ENCODE peak calls at places on chromosomes 5 and 9, in four cellular contexts. H is posterior vena cava, V is BJ, C is amniotic stem cell. Y is an unnamed sample.

GRCh38 chr5:91641730-91642350 is 258.7 kb upstream of the ARRDC3 start:
- DNase-seq in H (no peak), V (peak), C (peak), Y (no peak)

GRCh38 chr9:98315551-98316060 is 60.2 kb upstream of the TBC1D2 start:
- DNase-seq in H (peak), V (no peak), C (peak), Y (peak)

GRCh38 chr5:3794611-3795010 is 199.0 kb downstream of the IRX1 start:
- DNase-seq in H (no peak), V (no peak), C (no peak), Y (no peak)

GRCh38 chr9:14373319-14373632 is 59.3 kb upstream of the NFIB start:
- DNase-seq in H (no peak), V (no peak), C (peak), Y (no peak)

GRCh38 chr5:143182901-143183820 is 220.3 kb downstream of the NR3C1 start:
- DNase-seq in H (no peak), V (no peak), C (no peak), Y (peak)

GRCh38 chr5:9670371-9670770 is 40.2 kb upstream of the TAS2R1 start:
- DNase-seq in H (no peak), V (no peak), C (no peak), Y (no peak)

GRCh38 chr5:76460104-76460503 is 57.0 kb downstream of the IQGAP2 start:
- DNase-seq in H (no peak), V (no peak), C (no peak), Y (no peak)

GRCh38 chr5:109713453-109713852 is 23.7 kb downstream of the MAN2A1 start:
- DNase-seq in H (no peak), V (no peak), C (no peak), Y (no peak)

GRCh38 chr9:77805810-77806209 is 157.7 kb upstream of the GNA14 start:
- DNase-seq in H (no peak), V (no peak), C (no peak), Y (no peak)

GRCh38 chr5:130571076-130571475 is 594.0 kb downstream of the HINT1 start:
- DNase-seq in H (no peak), V (no peak), C (no peak), Y (no peak)

GRCh38 chr5:148393390-148393741 is 9.6 kb downstream of the FBXO38 start:
- DNase-seq in H (no peak), V (no peak), C (no peak), Y (no peak)

GRCh38 chr9:89278997-89279739 is 31.8 kb upstream of the CKS2 start:
- DNase-seq in H (no peak), V (no peak), C (no peak), Y (peak)

GRCh38 chr5:45038366-45038987 is 229.7 kb downstream of the MRPS30 start:
- DNase-seq in H (no peak), V (no peak), C (no peak), Y (peak)

GRCh38 chr5:32426440-32427151 is 17.9 kb downstream of the ZFR start:
- DNase-seq in H (no peak), V (no peak), C (no peak), Y (no peak)

GRCh38 chr5:173495225-173495904 is 121.1 kb downstream of the BOD1 start:
- DNase-seq in H (peak), V (no peak), C (no peak), Y (no peak)

GRCh38 chr9:123445981-123446610 is 90.1 kb downstream of the CRB2 start:
- DNase-seq in H (no peak), V (no peak), C (no peak), Y (no peak)

GRCh38 chr5:39755452-39755851 is 330.7 kb upstream of the DAB2 start:
- DNase-seq in H (no peak), V (no peak), C (no peak), Y (no peak)

GRCh38 chr9:123679330-123679987 is 250.5 kb downstream of the DENND1A start:
- DNase-seq in H (no peak), V (peak), C (no peak), Y (peak)

GRCh38 chr5:120152472-120152871 is 311.6 kb upstream of the PRR16 start:
- DNase-seq in H (no peak), V (peak), C (peak), Y (no peak)

GRCh38 chr9:70933318-70933717 is 188.1 kb downstream of the TRPM3 start:
- DNase-seq in H (no peak), V (no peak), C (no peak), Y (no peak)